ENCODE peak calls at places on chromosomes 11 and 22, in six cellular contexts. O, V, D, C, N and P are unnamed samples.

GRCh38 chr22:37716708-37717107 is 19.9 kb downstream of the TRIOBP start:
- DNase-seq in O (no peak), N (no peak), V (no peak), C (no peak), D (no peak), P (no peak)

GRCh38 chr11:86461892-86462291 is 87.2 kb downstream of the CCDC81 start:
- DNase-seq in N (no peak), C (no peak), D (no peak), O (no peak), V (no peak), P (no peak)

GRCh38 chr11:69968407-69969347 is 109.4 kb upstream of the ANO1 start:
- DNase-seq in O (no peak), V (no peak), N (no peak), D (peak), C (no peak), P (no peak)

GRCh38 chr11:3837793-3838192 is 3.0 kb downstream of the RHOG start:
- DNase-seq in N (peak), D (peak), V (no peak), C (no peak), O (peak), P (no peak)

GRCh38 chr11:102046841-102047240 is 396 bp upstream of the CFAP300 start:
- DNase-seq in C (peak), D (no peak), N (no peak), V (peak), O (no peak), P (no peak)

GRCh38 chr11:103920449-103920848 is 116.0 kb upstream of the DDI1 start:
- DNase-seq in C (no peak), V (no peak), D (no peak), N (no peak), O (no peak), P (no peak)

GRCh38 chr22:50229370-50229769 is 15.5 kb downstream of the TUBGCP6 start:
- DNase-seq in D (no peak), C (no peak), V (no peak), N (no peak), O (no peak), P (no peak)

GRCh38 chr11:77559686-77560425 is 29.9 kb upstream of the AQP11 start:
- DNase-seq in N (no peak), O (no peak), D (peak), V (peak), C (peak), P (no peak)

GRCh38 chr22:20422965-20423635 is 14.5 kb downstream of the SCARF2 start:
- DNase-seq in O (no peak), V (no peak), N (peak), D (no peak), C (no peak), P (no peak)

GRCh38 chr11:70297341-70297740 is 26.9 kb downstream of the PPFIA1 start:
- DNase-seq in O (no peak), N (no peak), V (no peak), C (no peak), D (no peak), P (no peak)

GRCh38 chr11:114440971-114441810 is 1.9 kb downstream of the REXO2 start:
- DNase-seq in O (no peak), C (no peak), N (no peak), D (no peak), V (no peak), P (no peak)

GRCh38 chr11:47399860-47400812 is 8.3 kb upstream of the SLC39A13 start:
- DNase-seq in O (no peak), D (peak), V (no peak), C (no peak), N (no peak), P (peak)

GRCh38 chr22:47736166-47737034 is 974.0 kb downstream of the TBC1D22A start:
- DNase-seq in D (no peak), C (no peak), O (no peak), V (no peak), N (no peak), P (no peak)

GRCh38 chr11:326842-327580 is 6.4 kb upstream of the IFITM3 start:
- DNase-seq in O (peak), C (no peak), N (peak), V (no peak), D (peak), P (peak)

DNA sequence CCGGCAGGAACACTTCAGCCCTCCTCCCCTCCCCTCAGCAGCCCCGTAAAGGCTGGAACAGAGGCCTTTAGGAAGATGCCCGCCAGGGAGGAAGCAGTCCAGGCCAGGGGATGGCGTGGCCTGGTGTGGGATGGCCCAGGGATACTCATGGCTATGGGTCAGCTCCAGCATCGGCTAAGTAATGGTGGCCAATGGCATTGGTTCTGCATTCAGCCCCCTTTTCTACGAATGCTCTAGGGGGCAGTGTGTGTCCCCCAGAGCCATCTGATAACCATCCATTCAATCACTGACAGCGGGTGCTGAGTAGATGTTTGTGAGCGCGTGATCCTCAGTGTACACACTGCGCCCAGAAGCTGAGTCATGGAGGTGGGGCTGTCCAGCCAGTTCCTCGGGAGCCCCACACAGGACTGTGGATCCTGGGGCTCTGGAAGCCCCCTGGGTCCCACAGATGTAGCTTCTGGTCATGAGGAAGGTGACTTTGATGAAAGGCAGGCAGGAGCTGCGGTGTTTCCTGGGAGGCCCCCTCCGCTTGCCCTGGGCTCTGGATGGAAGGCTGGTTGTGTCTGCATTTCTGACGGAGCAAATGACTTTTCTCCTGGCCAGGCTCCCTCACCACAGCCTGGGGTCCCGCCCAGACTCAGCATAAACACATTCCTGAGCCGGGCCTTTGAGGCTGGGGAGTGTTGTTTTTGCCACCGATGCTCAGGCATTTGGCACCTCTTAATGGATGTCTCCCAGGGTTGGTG is 46.5 kb downstream of the FBLN1 start:
- DNase-seq in N (no peak), O (no peak), C (peak), V (peak), D (peak), P (no peak)
- TF ChIP-seq CTCF in N (no peak), O (no peak), C (peak), V (peak), D (no peak), P (no peak)

GRCh38 chr11:44180107-44180506 is 84.6 kb downstream of the EXT2 start:
- DNase-seq in O (no peak), C (no peak), D (no peak), N (no peak), V (no peak), P (no peak)

GRCh38 chr11:44176541-44177213 is 81.2 kb downstream of the EXT2 start:
- DNase-seq in O (no peak), C (no peak), V (no peak), D (no peak), N (no peak), P (no peak)

GRCh38 chr11:44177905-44178304 is 82.4 kb downstream of the EXT2 start:
- DNase-seq in D (no peak), V (no peak), C (no peak), N (no peak), O (no peak), P (no peak)

GRCh38 chr11:44179173-44179572 is 83.7 kb downstream of the EXT2 start:
- DNase-seq in V (no peak), O (no peak), C (peak), D (no peak), N (no peak), P (no peak)

GRCh38 chr11:44178381-44178780 is 82.9 kb downstream of the EXT2 start:
- DNase-seq in O (no peak), C (peak), D (no peak), N (peak), V (no peak), P (no peak)
- TF ChIP-seq CTCF in O (no peak), C (peak), D (no peak), N (no peak), V (peak), P (no peak)

DNA sequence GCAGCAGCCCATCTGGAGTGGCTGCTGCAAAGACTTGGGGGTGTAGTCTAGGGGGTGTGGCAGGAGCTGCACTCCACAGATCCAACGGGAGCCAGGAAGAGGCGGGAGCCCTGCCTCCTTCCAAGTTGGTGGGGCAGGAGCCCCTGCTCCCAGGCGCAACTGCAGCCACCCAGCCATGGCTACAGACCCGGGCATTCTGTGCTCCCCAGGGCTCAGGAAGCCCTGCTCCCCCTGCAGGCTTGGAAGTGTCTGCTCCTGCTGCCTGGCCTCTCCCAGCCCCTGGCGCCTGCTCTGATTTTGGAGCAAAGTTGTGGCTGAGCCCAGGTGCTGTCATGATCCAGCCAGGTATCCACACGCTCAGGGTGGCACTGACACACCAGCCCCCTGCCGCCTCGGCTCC is 58.5 kb downstream of the CCDC34 start:
- DNase-seq in N (no peak), V (no peak), O (no peak), C (no peak), D (no peak), P (no peak)
- TF ChIP-seq CTCF in N (no peak), V (no peak), O (no peak), C (no peak), D (no peak), P (no peak)

DNA sequence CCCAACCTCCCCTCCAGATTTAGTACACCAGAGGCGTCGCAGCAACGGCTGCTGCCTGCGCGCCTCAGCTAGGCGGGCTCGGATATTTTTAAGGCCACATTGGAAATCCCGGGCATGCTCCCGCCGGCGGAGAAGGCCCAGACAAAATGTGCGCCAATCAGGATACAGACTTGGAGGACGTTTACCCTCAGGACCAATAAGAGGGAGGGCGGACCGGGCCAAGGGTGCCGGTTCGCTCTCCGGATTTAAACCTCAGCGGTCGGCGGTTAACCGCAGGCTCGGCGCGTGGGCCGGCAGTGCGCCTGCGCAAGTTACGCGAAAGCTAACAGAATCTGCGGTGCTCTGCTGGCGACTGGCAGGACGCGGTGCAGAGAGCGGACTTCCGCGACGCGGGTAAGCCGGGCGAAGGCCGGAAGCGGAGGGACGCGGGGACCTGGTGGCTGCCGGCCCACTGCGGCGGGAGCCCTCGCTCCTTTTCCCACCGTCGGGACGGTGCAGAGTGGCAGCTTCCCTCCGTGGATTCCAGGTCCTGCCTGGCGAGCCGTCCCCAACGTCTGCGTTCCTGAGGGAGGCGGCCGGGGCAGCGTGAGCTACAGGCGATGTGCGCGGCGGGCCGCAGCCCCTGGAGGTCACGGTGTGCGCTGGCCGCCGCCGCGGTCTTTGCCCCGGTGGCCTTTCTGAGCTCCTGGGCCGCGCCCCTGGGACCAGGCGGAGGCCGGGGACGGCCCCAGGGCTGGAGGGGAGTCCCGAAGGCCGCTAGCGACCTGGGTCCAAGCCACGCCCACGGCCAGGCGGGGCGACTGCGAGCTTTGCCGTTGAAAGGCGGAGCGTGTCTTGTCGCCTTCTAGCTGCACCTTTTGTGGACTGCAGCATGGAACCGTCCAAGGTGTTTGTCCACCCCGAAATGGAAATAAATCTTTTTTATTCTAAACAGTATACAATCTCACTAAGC is at the start of gene HYLS1:
- DNase-seq in O (peak), D (peak), C (peak), V (peak), N (peak), P (peak)
- TF ChIP-seq CTCF in O (no peak), D (peak), C (no peak), V (peak), N (no peak), P (no peak)

GRCh38 chr11:59475176-59475575 is 2.1 kb downstream of the OR4D10 start:
- DNase-seq in V (no peak), D (no peak), N (no peak), C (no peak), O (peak), P (no peak)
- TF ChIP-seq CTCF in V (no peak), D (no peak), N (no peak), C (no peak), O (no peak), P (no peak)